ENCODE peak calls at places on chromosome 4, in four cellular contexts. W, M, K and Y are unnamed samples.

GRCh38 chr4:1588306-1588705 is 95.8 kb downstream of the FAM53A start:
- DNase-seq in W (peak; percentile 19), K (no peak), M (no peak), Y (no peak)

GRCh38 chr4:183602444-183603102 is 56.4 kb downstream of the RWDD4 start:
- DNase-seq in K (no peak), M (no peak), W (no peak), Y (no peak)

GRCh38 chr4:129968778-129969177 is 872.8 kb downstream of the C4orf33 start:
- DNase-seq in M (no peak), K (no peak), W (no peak), Y (no peak)

GRCh38 chr4:5865896-5866599 is 26.8 kb downstream of the CRMP1 start:
- DNase-seq in M (no peak), K (no peak), W (no peak), Y (no peak)

GRCh38 chr4:150082241-150082640 is 4.0 kb downstream of the DCLK2 start:
- DNase-seq in W (no peak), M (no peak), K (no peak), Y (no peak)

GRCh38 chr4:123788577-123788976 is 392.0 kb downstream of the SPRY1 start:
- DNase-seq in W (no peak), K (no peak), M (no peak), Y (no peak)

GRCh38 chr4:27701563-27701962 is 840.9 kb downstream of the STIM2 start:
- DNase-seq in M (no peak), W (no peak), K (no peak), Y (no peak)

GRCh38 chr4:96170198-96170597 is 330.3 kb downstream of the PDHA2 start:
- DNase-seq in M (no peak), W (no peak), K (no peak), Y (no peak)

GRCh38 chr4:6200011-6200921 is at the start of gene JAKMIP1:
- DNase-seq in M (peak; percentile 90), K (peak; percentile 70), W (peak; percentile 90), Y (peak; percentile 45)

GRCh38 chr4:1623390-1623789 is 60.7 kb downstream of the FAM53A start:
- DNase-seq in M (no peak), W (no peak), K (no peak), Y (no peak)

GRCh38 chr4:25113915-25114904 is 46.0 kb downstream of the SEPSECS start:
- DNase-seq in W (no peak), K (no peak), M (no peak), Y (no peak)

GRCh38 chr4:54940996-54941395 is 184.4 kb downstream of the KDR start:
- DNase-seq in W (no peak), M (no peak), K (no peak), Y (peak; percentile 3)

GRCh38 chr4:8392591-8393190 is 47.8 kb downstream of the ACOX3 start:
- DNase-seq in W (no peak), K (no peak), M (no peak), Y (no peak)

GRCh38 chr4:152255437-152255836 is 280.5 kb downstream of the FBXW7 start:
- DNase-seq in K (no peak), W (peak; percentile 79), M (no peak), Y (peak; percentile 67)

GRCh38 chr4:1378559-1379231 is 27.5 kb downstream of the NKX1-1 start:
- DNase-seq in K (no peak), W (peak; percentile 44), M (no peak), Y (no peak)

GRCh38 chr4:109041463-109041862 is 261.0 kb downstream of the COL25A1 start:
- DNase-seq in K (no peak), M (no peak), W (no peak), Y (no peak)

GRCh38 chr4:82043081-82043808 is 330.5 kb downstream of the HNRNPD start:
- DNase-seq in W (no peak), M (no peak), K (peak; percentile 66), Y (no peak)

GRCh38 chr4:173370130-173370476 is 651 bp upstream of the SAP30 start:
- DNase-seq in W (peak; percentile 85), M (peak; percentile 72), K (no peak), Y (peak; percentile 66)